ENCODE peak calls at places on chromosomes 7 and 10, in four cellular contexts. L is left lung, Z is spleen, A is heart right ventricle. Q is an unnamed sample. For H3K4me1, the result is how much of the 10 kb centered on the place peaks cover.

GRCh38 chr10:72087392-72087968 is 871 bp downstream of the SPOCK2 start:
- DNase-seq in A (no peak), L (no peak), Z (peak), Q (no peak)

GRCh38 chr10:78944658-78945333 is 124.0 kb upstream of the ZMIZ1 start:
- DNase-seq in L (peak), Z (no peak), A (no peak), Q (peak)

GRCh38 chr10:101011517-101012423 is 12.2 kb downstream of the LZTS2 start:
- DNase-seq in A (no peak), Z (peak), L (no peak), Q (no peak)

GRCh38 chr10:78688945-78689935 is 379.5 kb upstream of the ZMIZ1 start:
- DNase-seq in L (no peak), Z (no peak), A (peak), Q (peak)

GRCh38 chr7:99033765-99034164 is 110.1 kb downstream of the SMURF1 start:
- DNase-seq in Z (no peak), A (no peak), L (no peak), Q (no peak)

GRCh38 chr10:51162002-51162401 is 87.7 kb downstream of the PRKG1 start:
- DNase-seq in A (peak), Z (no peak), L (no peak), Q (no peak)

GRCh38 chr10:113024930-113025329 is 74.9 kb downstream of the TCF7L2 start:
- DNase-seq in A (no peak), Z (no peak), L (no peak), Q (no peak)

GRCh38 chr10:82934429-82934828 is 1059.4 kb downstream of the NRG3 start:
- DNase-seq in A (no peak), Z (no peak), L (no peak), Q (no peak)

GRCh38 chr7:2059964-2060700 is 172.6 kb downstream of the MAD1L1 start:
- DNase-seq in L (no peak), A (no peak), Z (no peak), Q (no peak)

GRCh38 chr7:155761162-155761561 is 51.1 kb downstream of the SHH start:
- DNase-seq in Z (no peak), L (no peak), A (no peak), Q (no peak)

GRCh38 chr10:94183666-94184264 is 179.0 kb downstream of the NOC3L start:
- DNase-seq in A (no peak), L (no peak), Z (no peak), Q (no peak)

GRCh38 chr10:122154733-122155366 is 116.2 kb upstream of the BTBD16 start:
- DNase-seq in A (peak), L (no peak), Z (peak), Q (peak)

GRCh38 chr10:3924344-3924743 is 139.3 kb upstream of the KLF6 start:
- DNase-seq in Z (no peak), L (no peak), A (no peak), Q (no peak)

GRCh38 chr10:130707389-130707979 is 571.3 kb downstream of the GLRX3 start:
- DNase-seq in A (no peak), L (no peak), Z (no peak), Q (no peak)

GRCh38 chr10:130711072-130711471 is 574.9 kb downstream of the GLRX3 start:
- DNase-seq in A (no peak), Z (no peak), L (no peak), Q (peak)

GRCh38 chr10:130708465-130708864 is 572.3 kb downstream of the GLRX3 start:
- DNase-seq in Z (no peak), A (no peak), L (no peak), Q (peak)

GRCh38 chr10:130713105-130713504 is 576.9 kb downstream of the GLRX3 start:
- DNase-seq in Z (no peak), A (no peak), L (no peak), Q (no peak)

GRCh38 chr10:130709415-130709814 is 573.2 kb downstream of the GLRX3 start:
- DNase-seq in A (no peak), L (no peak), Z (no peak), Q (no peak)
- H3K4me1 ChIP-seq in A (under half), L (under half), Z (under half), Q (under half)

GRCh38 chr10:43402880-43403452 is 6.0 kb downstream of the HNRNPF start:
- DNase-seq in L (no peak), A (no peak), Z (no peak), Q (no peak)
- H3K4me1 ChIP-seq in L (under half), A (under half), Z (half or more), Q (half or more)

DNA sequence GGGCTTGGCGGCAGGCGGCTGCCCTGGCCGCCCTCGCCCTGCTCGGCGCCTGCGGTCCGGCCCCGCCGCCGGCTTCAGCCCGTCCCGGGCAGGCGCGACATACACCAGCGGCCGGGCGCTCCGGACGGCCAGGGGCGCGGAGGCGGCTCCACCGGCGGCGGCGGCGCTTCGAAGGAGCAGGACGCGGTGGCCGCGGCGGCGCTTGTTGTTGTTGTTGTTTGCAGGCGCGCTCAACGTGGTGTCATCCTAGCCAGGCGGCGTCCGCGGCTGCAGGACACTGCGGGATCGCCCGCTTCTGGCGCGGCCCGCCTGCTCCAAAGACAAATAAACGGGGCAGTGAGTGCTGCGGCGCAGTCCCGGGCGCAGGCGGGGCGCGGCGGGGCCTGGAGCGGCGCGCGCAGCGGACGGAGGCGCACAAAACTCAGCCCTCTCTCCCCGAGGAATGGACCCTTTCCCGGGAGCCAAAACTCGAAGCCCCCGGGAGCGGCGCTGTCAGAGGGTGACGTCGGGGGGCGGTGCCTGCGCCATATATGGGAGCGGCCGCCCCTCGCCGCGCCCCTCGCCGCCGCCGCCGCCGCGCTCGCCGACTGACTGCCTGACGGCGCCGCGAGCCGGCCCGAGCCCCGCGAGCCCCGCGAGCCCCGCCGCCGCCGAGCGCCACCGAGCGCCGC is at the start of gene EBF3:
- DNase-seq in A (peak), L (no peak), Z (peak), Q (peak)
- H3K4me1 ChIP-seq in A (under half), L (under half), Z (under half), Q (under half)

DNA sequence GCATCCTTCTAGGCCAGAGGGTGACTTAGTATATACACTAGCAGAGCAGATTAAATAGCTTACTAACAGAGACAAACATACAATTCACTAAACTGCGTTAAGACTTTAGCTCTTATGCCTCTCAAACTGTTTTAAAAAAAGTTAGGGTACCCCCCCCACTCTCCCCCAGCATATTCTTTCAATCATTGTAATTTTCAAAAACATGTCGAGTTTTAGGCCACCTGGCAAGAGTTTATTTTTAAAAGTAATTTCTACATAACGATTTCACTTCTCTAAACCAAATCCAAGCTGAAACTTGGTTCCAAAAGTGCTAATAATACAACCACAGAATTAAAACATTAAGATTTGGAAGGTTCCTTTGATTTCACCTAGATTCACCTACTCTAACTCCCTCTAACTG is 129.5 kb downstream of the NRBF2 start:
- DNase-seq in Z (no peak), A (no peak), L (no peak), Q (no peak)
- H3K4me1 ChIP-seq in Z (half or more), A (under half), L (under half), Q (under half)

DNA sequence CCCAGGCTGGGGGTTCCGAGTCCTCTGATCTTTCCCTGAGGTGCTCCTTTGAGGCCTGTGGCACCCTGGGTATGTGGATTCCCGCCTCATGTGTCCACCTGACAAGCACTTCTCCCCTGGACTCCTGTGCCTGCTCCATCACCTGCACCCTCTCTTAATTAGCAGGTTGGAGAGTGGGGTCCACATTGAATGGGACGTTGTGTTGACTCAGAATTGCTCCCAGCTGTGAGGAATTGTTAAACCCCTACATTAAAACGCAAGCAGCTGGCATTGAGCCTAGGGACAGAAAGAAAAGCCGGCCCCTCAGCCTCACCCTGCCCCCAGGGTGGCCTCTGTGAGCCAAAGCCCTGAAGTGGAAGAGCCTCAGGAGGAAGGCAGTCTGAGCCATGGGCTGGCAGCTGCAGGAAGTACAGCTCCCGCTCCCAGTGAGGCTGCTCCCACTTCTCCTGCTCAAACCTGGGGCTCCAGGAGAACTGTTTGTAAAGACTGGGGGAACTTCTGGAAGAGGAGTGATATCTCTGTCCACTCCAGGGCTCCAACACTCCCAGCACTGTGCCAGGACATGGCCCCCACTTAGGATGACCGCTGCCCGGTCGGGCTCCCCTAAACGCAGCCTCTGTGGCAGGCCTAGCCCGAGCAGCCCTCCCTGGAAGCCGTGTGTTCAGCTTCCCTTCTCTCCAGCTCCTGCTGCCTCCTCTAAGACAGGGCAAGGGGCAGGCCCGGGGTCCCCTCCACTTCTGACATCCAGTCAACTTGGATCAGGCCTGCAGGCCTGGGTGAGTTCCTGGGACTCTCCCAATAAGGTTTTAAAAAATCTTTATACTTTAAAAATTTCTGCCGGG is 1.8 kb upstream of the OPN4 start:
- DNase-seq in L (peak), A (no peak), Z (peak), Q (peak)
- H3K4me1 ChIP-seq in L (under half), A (under half), Z (under half), Q (under half)

Q was measured in tibial artery.